ENCODE peak calls at places on chromosomes 3 and 15, in nine cellular contexts. B, T, P, D, W, F, R, J and Z are unnamed samples.

GRCh38 chr3:161409858-161410257 is 38.5 kb upstream of the SPTSSB start:
- DNase-seq in D (no peak), T (no peak), P (no peak), W (no peak), B (no peak), J (no peak), F (no peak), R (no peak), Z (no peak)

GRCh38 chr3:14203521-14204079 is 25.0 kb downstream of the LSM3 start:
- DNase-seq in B (peak), F (peak), J (no peak), R (peak), D (no peak), W (peak), P (peak), T (peak), Z (peak)

GRCh38 chr3:188956839-188957489 is 214.8 kb upstream of the TPRG1 start:
- DNase-seq in B (no peak), J (no peak), D (no peak), W (peak), F (no peak), R (peak), P (peak), T (no peak), Z (peak)

GRCh38 chr3:47399531-47400270 is 18.9 kb downstream of the PTPN23 start:
- DNase-seq in P (peak), R (peak), B (no peak), D (no peak), W (no peak), J (no peak), T (peak), F (no peak), Z (no peak)

GRCh38 chr3:29255854-29256696 is 24.8 kb upstream of the RBMS3 start:
- DNase-seq in W (no peak), J (no peak), F (no peak), P (no peak), T (no peak), D (no peak), R (peak), B (no peak), Z (no peak)

GRCh38 chr3:47265008-47265407 is 17.6 kb downstream of the KIF9 start:
- DNase-seq in T (no peak), J (no peak), P (no peak), W (no peak), R (no peak), F (no peak), D (no peak), B (no peak), Z (no peak)

GRCh38 chr3:185658504-185658912 is 72.4 kb downstream of the SENP2 start:
- DNase-seq in W (no peak), B (no peak), D (no peak), T (no peak), F (no peak), P (peak), R (peak), J (no peak), Z (no peak)

GRCh38 chr3:193589129-193589528 is 3.9 kb upstream of the OPA1 start:
- DNase-seq in F (no peak), W (no peak), J (no peak), D (no peak), B (no peak), T (no peak), P (no peak), R (no peak), Z (no peak)

GRCh38 chr3:129116482-129116946 is 5.1 kb downstream of the RAB43 start:
- DNase-seq in J (no peak), D (no peak), P (peak), F (no peak), R (no peak), W (no peak), B (no peak), T (no peak), Z (no peak)

GRCh38 chr15:85821545-85821944 is 26.8 kb upstream of the KLHL25 start:
- DNase-seq in D (no peak), P (no peak), B (no peak), F (no peak), R (no peak), J (no peak), W (no peak), T (no peak), Z (no peak)

GRCh38 chr3:58526124-58526957 is 10.6 kb downstream of the ACOX2 start:
- DNase-seq in D (no peak), R (peak), W (no peak), T (no peak), J (no peak), B (no peak), F (no peak), P (peak), Z (no peak)